ENCODE peak calls at places on chromosomes 12 and 14, in four cellular contexts. N is retina, H is heart left ventricle, Q is KBM-7. E is an unnamed sample.

GRCh38 chr14:59103396-59103795 is 85.1 kb upstream of the DAAM1 start:
- DNase-seq in N (no peak), Q (no peak), H (no peak), E (no peak)

GRCh38 chr14:36161781-36162180 is 14.7 kb downstream of the PTCSC3 start:
- DNase-seq in Q (no peak), N (no peak), H (no peak), E (no peak)

GRCh38 chr12:80262372-80263170 is 163.2 kb downstream of the OTOGL start:
- DNase-seq in Q (no peak), H (no peak), N (no peak), E (no peak)

GRCh38 chr12:121110211-121110940 is 22.3 kb upstream of the P2RX7 start:
- DNase-seq in N (peak; percentile 63), Q (peak; percentile 67), H (no peak), E (peak; percentile 54)

GRCh38 chr12:131753041-131753440 is 42.2 kb downstream of the SFSWAP start:
- DNase-seq in Q (no peak), H (no peak), N (no peak), E (no peak)

GRCh38 chr14:88225721-88226120 is 97.3 kb downstream of the KCNK10 start:
- DNase-seq in H (no peak), Q (no peak), N (peak; percentile 36), E (no peak)

GRCh38 chr12:51817027-51817953 is 31.2 kb downstream of the FIGNL2 start:
- DNase-seq in H (no peak), Q (no peak), N (no peak), E (no peak)

GRCh38 chr14:37563189-37563588 is 31.9 kb downstream of the FOXA1 start:
- DNase-seq in Q (no peak), N (no peak), H (no peak), E (no peak)

GRCh38 chr12:132637811-132638210 is 19.2 kb downstream of the P2RX2 start:
- DNase-seq in H (no peak), Q (no peak), N (no peak), E (no peak)

GRCh38 chr12:34390171-34390841 is 368.0 kb downstream of the ALG10 start:
- DNase-seq in Q (no peak), H (peak; percentile 27), N (no peak), E (no peak)

GRCh38 chr12:104499668-104500328 is 43.0 kb downstream of the CHST11 start:
- DNase-seq in H (no peak), Q (no peak), N (no peak), E (no peak)

GRCh38 chr12:52005903-52006703 is 643 bp upstream of the TAMALIN start:
- DNase-seq in N (peak; percentile 69), Q (peak; percentile 79), H (peak; percentile 75), E (no peak)

GRCh38 chr12:122836027-122836921 is 1.0 kb downstream of the HIP1R start:
- DNase-seq in H (no peak), Q (peak; percentile 74), N (peak; percentile 54), E (no peak)

GRCh38 chr12:119180380-119181040 is 1.8 kb downstream of the HSPB8 start:
- DNase-seq in N (no peak), H (peak; percentile 63), Q (no peak), E (peak; percentile 49)

GRCh38 chr14:99945732-99946651 is 119.2 kb upstream of the EVL start:
- DNase-seq in H (no peak), Q (peak; percentile 19), N (peak; percentile 34), E (no peak)

GRCh38 chr12:116910645-116911449 is at the start of gene FBXW8:
- DNase-seq in H (peak; percentile 88), N (peak; percentile 90), Q (peak; percentile 85), E (peak; percentile 68)